ENCODE peak calls at places on chromosomes 1 and 21, in four cellular contexts. One of them, this sample, is unnamed.
A peak's percentile ranks its signal among the peaks of the same experiment; 100 is the strongest.

GRCh38 chr1:118090130-118090529 is 94.9 kb downstream of the SPAG17 start:
- DNase-seq in activated CD4-positive, alpha-beta T cell treated with anti-CD3 and anti-CD28 coated beads, Interleukin-2, amount 50 U/mL, for 48 hours: no peak
- DNase-seq in HCEC 1CT: no peak
- DNase-seq in BJ: no peak
- DNase-seq in this sample: no peak

GRCh38 chr1:236058141-236058626 is 6.7 kb downstream of the NID1 start:
- DNase-seq in activated CD4-positive, alpha-beta T cell treated with anti-CD3 and anti-CD28 coated beads, Interleukin-2, amount 50 U/mL, for 48 hours: no peak
- DNase-seq in HCEC 1CT: peak; percentile 66
- DNase-seq in BJ: peak; percentile 11
- DNase-seq in this sample: no peak

GRCh38 chr1:205596876-205597275 is 34.9 kb downstream of the ELK4 start:
- DNase-seq in activated CD4-positive, alpha-beta T cell treated with anti-CD3 and anti-CD28 coated beads, Interleukin-2, amount 50 U/mL, for 48 hours: no peak
- DNase-seq in HCEC 1CT: no peak
- DNase-seq in BJ: no peak
- DNase-seq in this sample: no peak

GRCh38 chr21:42746593-42747266 is 93.3 kb downstream of the PDE9A start:
- DNase-seq in activated CD4-positive, alpha-beta T cell treated with anti-CD3 and anti-CD28 coated beads, Interleukin-2, amount 50 U/mL, for 48 hours: peak; percentile 27
- DNase-seq in HCEC 1CT: no peak
- DNase-seq in BJ: no peak
- DNase-seq in this sample: peak; percentile 92

GRCh38 chr1:24935196-24935526 is 5.1 kb upstream of the RUNX3 start:
- DNase-seq in activated CD4-positive, alpha-beta T cell treated with anti-CD3 and anti-CD28 coated beads, Interleukin-2, amount 50 U/mL, for 48 hours: no peak
- DNase-seq in HCEC 1CT: no peak
- DNase-seq in BJ: no peak
- DNase-seq in this sample: no peak

GRCh38 chr1:82567308-82567707 is 766.6 kb downstream of the ADGRL2 start:
- DNase-seq in activated CD4-positive, alpha-beta T cell treated with anti-CD3 and anti-CD28 coated beads, Interleukin-2, amount 50 U/mL, for 48 hours: no peak
- DNase-seq in HCEC 1CT: no peak
- DNase-seq in BJ: no peak
- DNase-seq in this sample: no peak

GRCh38 chr1:115062542-115063004 is 26.7 kb downstream of the TSPAN2 start:
- DNase-seq in activated CD4-positive, alpha-beta T cell treated with anti-CD3 and anti-CD28 coated beads, Interleukin-2, amount 50 U/mL, for 48 hours: peak; percentile 82
- DNase-seq in HCEC 1CT: no peak
- DNase-seq in BJ: no peak
- DNase-seq in this sample: peak; percentile 56

GRCh38 chr1:44423706-44424546 is 18.9 kb downstream of the RNF220 start:
- DNase-seq in activated CD4-positive, alpha-beta T cell treated with anti-CD3 and anti-CD28 coated beads, Interleukin-2, amount 50 U/mL, for 48 hours: no peak
- DNase-seq in HCEC 1CT: peak; percentile 39
- DNase-seq in BJ: no peak
- DNase-seq in this sample: no peak

GRCh38 chr1:3785045-3785444 is 11.3 kb downstream of the LRRC47 start:
- DNase-seq in activated CD4-positive, alpha-beta T cell treated with anti-CD3 and anti-CD28 coated beads, Interleukin-2, amount 50 U/mL, for 48 hours: no peak
- DNase-seq in HCEC 1CT: no peak
- DNase-seq in BJ: no peak
- DNase-seq in this sample: no peak

This sample was measured in HL-60.